ENCODE peak calls at places on chromosome 13, in five cellular contexts. D is iPS DF 6.9, A is mammary epithelial cell, P is right atrium auricular region, L is spleen. F is an unnamed sample. For H3K36me3, the result is how much of the 10 kb centered on the place peaks cover.

GRCh38 chr13:39998166-39998565 is 342.7 kb downstream of the COG6 start:
- DNase-seq in L (no peak), D (no peak), A (no peak), P (no peak), F (no peak)

GRCh38 chr13:50989476-50989875 is 79.9 kb downstream of the RNASEH2B start:
- DNase-seq in D (no peak), P (no peak), A (no peak), L (no peak), F (no peak)

GRCh38 chr13:96460571-96460970 is 370.7 kb downstream of the HS6ST3 start:
- DNase-seq in D (no peak), A (no peak), P (no peak), L (no peak), F (no peak)

GRCh38 chr13:40155176-40155575 is 499.7 kb downstream of the COG6 start:
- DNase-seq in A (no peak), D (no peak), P (no peak), L (no peak), F (no peak)

GRCh38 chr13:50401721-50402510 is 386.7 kb downstream of the KCNRG start:
- DNase-seq in P (no peak), D (no peak), A (peak), L (no peak), F (no peak)

GRCh38 chr13:39417643-39418042 is 185.3 kb downstream of the LHFPL6 start:
- DNase-seq in D (no peak), L (no peak), A (peak), P (no peak), F (no peak)

GRCh38 chr13:66425741-66426140 is 804.4 kb downstream of the PCDH9 start:
- DNase-seq in L (no peak), P (no peak), A (no peak), D (no peak), F (no peak)

GRCh38 chr13:20993661-20994440 is 67.5 kb downstream of the LATS2 start:
- DNase-seq in L (no peak), P (peak), D (no peak), A (peak), F (no peak)

GRCh38 chr13:31896427-31896826 is 135.1 kb upstream of the FRY start:
- DNase-seq in L (no peak), A (peak), D (no peak), P (peak), F (no peak)

GRCh38 chr13:32381539-32381938 is 46.4 kb downstream of the N4BP2L1 start:
- DNase-seq in A (peak), P (no peak), D (peak), L (no peak), F (no peak)

GRCh38 chr13:56166864-56167263 is 973.9 kb upstream of the PRR20A start:
- DNase-seq in L (no peak), D (peak), A (no peak), P (no peak), F (no peak)

GRCh38 chr13:107284168-107284567 is 716.2 kb upstream of the ARGLU1 start:
- DNase-seq in L (no peak), A (no peak), D (no peak), P (no peak), F (no peak)

GRCh38 chr13:113788413-113789135 is 29.5 kb downstream of the TMEM255B start:
- DNase-seq in L (peak), P (no peak), D (no peak), A (no peak), F (no peak)

GRCh38 chr13:83883061-83883523 is 818 bp upstream of the SLITRK1 start:
- DNase-seq in D (no peak), L (no peak), A (no peak), P (no peak), F (no peak)

GRCh38 chr13:95176611-95177259 is 124.5 kb downstream of the ABCC4 start:
- DNase-seq in D (no peak), P (no peak), L (no peak), A (no peak), F (no peak)

GRCh38 chr13:104987621-104988020 is 1547.8 kb downstream of the EFNB2 start:
- DNase-seq in A (no peak), D (no peak), P (no peak), L (no peak), F (no peak)

GRCh38 chr13:112893570-112894422 is 75.2 kb upstream of the MCF2L start:
- DNase-seq in D (no peak), P (no peak), A (no peak), L (peak), F (no peak)

GRCh38 chr13:28347456-28348371 is 147.2 kb downstream of the FLT1 start:
- DNase-seq in P (no peak), L (no peak), D (no peak), A (no peak), F (no peak)

GRCh38 chr13:79646880-79647279 is 165.9 kb downstream of the NDFIP2 start:
- DNase-seq in P (no peak), D (no peak), L (no peak), A (no peak), F (no peak)

GRCh38 chr13:73765651-73766384 is 368.4 kb downstream of the KLF12 start:
- DNase-seq in P (peak), D (no peak), A (no peak), L (peak), F (no peak)

GRCh38 chr13:99655351-99656091 is 154.2 kb downstream of the TM9SF2 start:
- DNase-seq in P (no peak), A (peak), D (no peak), L (no peak), F (peak)

GRCh38 chr13:40485611-40486517 is 180.6 kb downstream of the FOXO1 start:
- DNase-seq in D (no peak), A (no peak), P (no peak), L (no peak), F (no peak)

GRCh38 chr13:106597190-106597589 is 29.3 kb upstream of the ARGLU1 start:
- DNase-seq in D (no peak), L (no peak), P (peak), A (no peak), F (no peak)

GRCh38 chr13:61414686-61415664 is 674 bp downstream of the PCDH20 start:
- DNase-seq in A (peak), D (peak), L (peak), P (no peak), F (no peak)

GRCh38 chr13:22002893-22003292 is 332.0 kb downstream of the FGF9 start:
- DNase-seq in A (no peak), L (no peak), P (no peak), D (no peak), F (no peak)

GRCh38 chr13:102856603-102857002 is 10.8 kb downstream of the ERCC5 start:
- DNase-seq in P (no peak), D (no peak), L (no peak), A (peak), F (no peak)

GRCh38 chr13:37158481-37158880 is 53.0 kb upstream of the CSNK1A1L start:
- DNase-seq in L (no peak), P (no peak), D (no peak), A (no peak), F (no peak)

GRCh38 chr13:86986448-86986847 is 684.7 kb upstream of the SLITRK5 start:
- DNase-seq in P (no peak), D (no peak), A (no peak), L (no peak), F (no peak)

GRCh38 chr13:47215741-47216140 is 318.9 kb upstream of the HTR2A start:
- DNase-seq in P (no peak), L (no peak), D (no peak), A (peak), F (peak)

GRCh38 chr13:71240906-71241305 is 626.1 kb downstream of the DACH1 start:
- DNase-seq in D (no peak), P (no peak), L (no peak), A (no peak), F (no peak)

GRCh38 chr13:111282997-111283396 is 37.4 kb upstream of the TEX29 start:
- DNase-seq in P (no peak), D (no peak), A (no peak), L (no peak), F (no peak)

GRCh38 chr13:111283457-111283856 is 37.0 kb upstream of the TEX29 start:
- DNase-seq in A (no peak), D (no peak), L (no peak), P (no peak), F (no peak)

GRCh38 chr13:111283991-111284390 is 36.5 kb upstream of the TEX29 start:
- DNase-seq in D (no peak), P (no peak), L (no peak), A (no peak), F (no peak)

GRCh38 chr13:111286162-111286561 is 34.3 kb upstream of the TEX29 start:
- DNase-seq in L (no peak), D (no peak), P (no peak), A (no peak), F (no peak)

GRCh38 chr13:111284579-111284978 is 35.9 kb upstream of the TEX29 start:
- DNase-seq in P (no peak), A (no peak), L (no peak), D (no peak), F (no peak)
- H3K36me3 ChIP-seq in P (half or more), A (under half), L (half or more), D (under half), F (under half)

DNA sequence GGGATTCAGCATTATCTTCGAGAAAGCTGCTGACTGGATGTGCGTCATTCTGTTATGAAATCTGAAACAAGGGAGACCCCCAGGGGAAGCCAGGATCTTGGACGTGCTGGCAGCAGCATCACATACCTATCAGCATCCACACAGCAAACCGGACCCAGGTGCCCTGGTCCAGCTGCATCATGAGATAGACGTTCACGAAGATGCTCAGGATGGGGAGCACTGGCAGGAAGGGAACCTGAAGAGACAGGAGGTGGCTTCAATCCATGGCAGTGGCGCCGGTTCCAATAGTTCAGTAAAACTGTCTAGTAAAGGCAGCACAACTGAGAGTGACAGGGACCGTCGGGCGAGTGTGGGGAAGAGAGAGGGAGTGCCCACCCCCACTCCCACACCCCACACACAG is 79.5 kb downstream of the SLC7A1 start:
- DNase-seq in D (no peak), P (no peak), A (no peak), L (no peak), F (no peak)
- H3K36me3 ChIP-seq in D (under half), P (under half), A (under half), L (half or more), F (half or more)

GRCh38 chr13:110572778-110573118 is 11.2 kb upstream of the RAB20 start:
- DNase-seq in L (no peak), P (no peak), D (no peak), A (no peak), F (no peak)
- H3K36me3 ChIP-seq in L (under half), P (under half), D (under half), A (under half), F (under half)

GRCh38 chr13:25397763-25398162 is 26.0 kb downstream of the ATP8A2 start:
- DNase-seq in P (no peak), D (no peak), L (no peak), A (no peak), F (no peak)
- H3K36me3 ChIP-seq in P (under half), D (under half), L (under half), A (under half), F (under half)

GRCh38 chr13:91539458-91540156 is 141.2 kb downstream of the GPC5 start:
- DNase-seq in D (no peak), L (no peak), P (no peak), A (no peak), F (no peak)
- H3K36me3 ChIP-seq in D (under half), L (under half), P (under half), A (under half), F (under half)

DNA sequence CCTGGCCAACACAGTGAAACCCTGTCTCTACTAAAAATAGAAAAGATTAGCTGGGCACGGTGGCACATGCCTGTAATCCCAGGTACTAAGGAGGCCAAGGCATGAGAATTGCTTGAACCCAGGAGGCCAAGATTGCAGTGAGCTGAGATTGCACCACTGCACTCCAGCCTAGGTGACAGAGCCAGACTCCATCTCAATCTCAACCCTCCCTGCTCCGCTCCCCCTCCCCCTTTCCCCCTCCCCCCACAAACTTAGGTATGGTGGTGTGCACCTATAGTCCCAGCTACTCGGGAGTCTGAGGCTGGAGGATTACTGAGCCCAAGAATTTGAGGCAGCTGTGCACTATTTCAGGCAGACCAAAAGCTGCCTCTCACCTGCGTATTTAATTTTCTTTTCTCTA is 21.6 kb upstream of the RNF113B start:
- DNase-seq in L (no peak), D (no peak), A (no peak), P (no peak), F (no peak)
- H3K36me3 ChIP-seq in L (under half), D (under half), A (under half), P (under half), F (under half)